ENCODE peak calls at places on chromosome 21, in five cellular contexts. H is ascending aorta, S is pancreas, T is lower leg skin, P is ovary. Z is an unnamed sample.

GRCh38 chr21:9767592-9768375 is 753.6 kb upstream of the TPTE start:
- DNase-seq in H (peak; percentile 63), S (no peak), T (no peak), P (no peak), Z (no peak)

GRCh38 chr21:26405071-26405470 is 168.0 kb downstream of the CYYR1 start:
- DNase-seq in H (no peak), S (no peak), T (no peak), P (no peak), Z (no peak)

GRCh38 chr21:31987696-31988095 is 114.9 kb downstream of the HUNK start:
- DNase-seq in H (no peak), S (no peak), T (peak; percentile 91), P (no peak), Z (no peak)

GRCh38 chr21:31732891-31733520 is 1.1 kb upstream of the SCAF4 start:
- DNase-seq in H (no peak), S (peak; percentile 20), T (no peak), P (peak; percentile 41), Z (no peak)

GRCh38 chr21:45950740-45951515 is 30.6 kb upstream of the COL6A1 start:
- DNase-seq in H (peak; percentile 90), S (peak; percentile 51), T (no peak), P (peak; percentile 84), Z (no peak)

GRCh38 chr21:30408782-30409494 is 13.1 kb downstream of the KRTAP13-1 start:
- DNase-seq in H (no peak), S (peak; percentile 79), T (no peak), P (no peak), Z (no peak)

GRCh38 chr21:25464275-25464674 is 143.0 kb downstream of the MRPL39 start:
- DNase-seq in H (no peak), S (no peak), T (no peak), P (no peak), Z (no peak)

GRCh38 chr21:38804617-38805281 is 980 bp upstream of the ETS2 start:
- DNase-seq in H (peak; percentile 88), S (peak; percentile 75), T (peak; percentile 95), P (peak; percentile 88), Z (no peak)

GRCh38 chr21:32306021-32306780 is 7.5 kb downstream of the MRAP start:
- DNase-seq in H (no peak), S (no peak), T (no peak), P (no peak), Z (no peak)

GRCh38 chr21:32733356-32733755 is 5.5 kb upstream of the SYNJ1 start:
- DNase-seq in H (no peak), S (no peak), T (no peak), P (no peak), Z (no peak)

GRCh38 chr21:19607983-19608668 is 1204.5 kb upstream of the TMPRSS15 start:
- DNase-seq in H (no peak), S (peak; percentile 21), T (no peak), P (no peak), Z (no peak)

GRCh38 chr21:46056450-46056903 is 41.4 kb upstream of the COL6A2 start:
- DNase-seq in H (peak; percentile 96), S (peak; percentile 31), T (peak; percentile 94), P (peak; percentile 97), Z (no peak)

GRCh38 chr21:35207322-35207721 is 158.2 kb upstream of the RUNX1 start:
- DNase-seq in H (no peak), S (no peak), T (no peak), P (peak; percentile 44), Z (no peak)

GRCh38 chr21:40043423-40043822 is 176.2 kb downstream of the PCP4 start:
- DNase-seq in H (no peak), S (no peak), T (no peak), P (no peak), Z (no peak)

GRCh38 chr21:46161180-46161799 is 5.9 kb upstream of the FTCD start:
- DNase-seq in H (peak; percentile 57), S (peak; percentile 7), T (peak; percentile 78), P (no peak), Z (no peak)

GRCh38 chr21:26708223-26708800 is 135.2 kb upstream of the CYYR1 start:
- DNase-seq in H (no peak), S (no peak), T (no peak), P (no peak), Z (no peak)

GRCh38 chr21:39788383-39788782 is 43.4 kb downstream of the IGSF5 start:
- DNase-seq in H (peak; percentile 71), S (peak; percentile 85), T (peak; percentile 87), P (peak; percentile 78), Z (no peak)

GRCh38 chr21:33042812-33043211 is 17.1 kb downstream of the OLIG2 start:
- DNase-seq in H (no peak), S (no peak), T (no peak), P (no peak), Z (no peak)

GRCh38 chr21:38839683-38840286 is 34.1 kb downstream of the ETS2 start:
- DNase-seq in H (no peak), S (no peak), T (no peak), P (no peak), Z (no peak)

GRCh38 chr21:35520302-35520701 is 471.2 kb upstream of the RUNX1 start:
- DNase-seq in H (no peak), S (no peak), T (no peak), P (no peak), Z (no peak)

GRCh38 chr21:37565530-37566223 is 199.1 kb downstream of the DYRK1A start:
- DNase-seq in H (no peak), S (no peak), T (no peak), P (no peak), Z (no peak)

GRCh38 chr21:29166333-29166732 is 35.9 kb downstream of the MAP3K7CL start:
- DNase-seq in H (no peak), S (no peak), T (no peak), P (no peak), Z (no peak)

GRCh38 chr21:29095203-29095602 is 21.8 kb upstream of the CCT8 start:
- DNase-seq in H (no peak), S (no peak), T (no peak), P (no peak), Z (no peak)

GRCh38 chr21:46483300-46484295 is 24.9 kb downstream of the DIP2A start:
- DNase-seq in H (no peak), S (no peak), T (no peak), P (no peak), Z (no peak)

GRCh38 chr21:39430457-39430856 is 15.1 kb downstream of the LCA5L start:
- DNase-seq in H (no peak), S (no peak), T (no peak), P (no peak), Z (no peak)

DNA sequence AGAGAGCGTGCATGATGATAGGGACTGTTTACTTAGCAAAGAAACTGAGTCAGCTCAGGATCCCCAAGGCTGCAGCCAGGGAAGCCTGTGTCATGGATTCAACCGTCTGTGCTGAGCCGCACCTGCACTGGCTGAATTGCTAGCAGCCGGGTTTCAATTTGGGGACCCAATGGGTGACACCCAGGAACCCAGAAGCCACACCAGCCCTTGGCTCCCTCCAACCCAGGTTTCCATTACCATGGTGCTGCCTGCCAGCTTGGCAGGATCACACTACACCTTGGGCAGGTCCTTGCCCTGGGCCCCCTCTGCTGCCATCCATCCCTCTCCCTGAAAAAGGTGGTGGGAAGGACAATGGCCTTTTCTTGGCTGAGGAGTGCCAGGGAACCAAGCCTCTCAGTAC is 64.0 kb upstream of the CLDN14 start:
- DNase-seq in H (no peak), S (no peak), T (peak; percentile 40), P (no peak), Z (no peak)
- TF ChIP-seq CTCF in H (no peak), S (no peak), T (no peak), P (no peak), Z (no peak)

GRCh38 chr21:14763695-14764064 is 217.6 kb upstream of the SAMSN1 start:
- DNase-seq in H (no peak), S (no peak), T (no peak), P (no peak), Z (no peak)
- H3K4me3 ChIP-seq in H (no peak overlapping the region), S (no peak overlapping the region), T (no peak overlapping the region), P (no peak overlapping the region), Z (no peak overlapping the region)

GRCh38 chr21:34112316-34113033 is 39.1 kb downstream of the MRPS6 start:
- DNase-seq in H (no peak), S (no peak), T (no peak), P (no peak), Z (no peak)

GRCh38 chr21:34107606-34108005 is 34.2 kb downstream of the MRPS6 start:
- DNase-seq in H (no peak), S (no peak), T (no peak), P (no peak), Z (no peak)

GRCh38 chr21:34105947-34106541 is 32.7 kb downstream of the MRPS6 start:
- DNase-seq in H (no peak), S (no peak), T (no peak), P (no peak), Z (no peak)

GRCh38 chr21:34110594-34111202 is 37.3 kb downstream of the MRPS6 start:
- DNase-seq in H (no peak), S (no peak), T (no peak), P (no peak), Z (no peak)

DNA sequence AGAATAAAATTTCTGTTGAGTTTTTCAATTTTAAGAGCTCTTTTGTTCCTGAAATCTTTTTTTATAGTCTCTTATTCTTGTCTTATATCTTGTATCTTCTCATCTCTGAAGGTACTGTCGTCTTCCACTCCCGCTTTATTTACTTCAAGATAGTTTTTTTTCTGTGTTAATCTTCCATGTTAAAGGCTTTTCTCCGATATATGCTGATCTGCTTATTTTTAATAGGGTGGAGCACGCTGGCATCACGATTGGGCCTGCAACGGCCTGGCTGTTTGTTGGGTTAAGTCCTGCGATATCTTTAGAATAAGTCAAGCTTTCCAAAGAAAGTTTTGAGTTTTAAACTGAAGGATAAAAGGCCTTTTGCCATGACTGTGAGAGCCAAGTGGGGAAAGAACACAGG is 35.7 kb downstream of the MRPS6 start:
- DNase-seq in H (no peak), S (no peak), T (no peak), P (no peak), Z (no peak)
- TF ChIP-seq CTCF in H (no peak), S (no peak), T (no peak), P (no peak), Z (no peak)

GRCh38 chr21:41680444-41681335 is 86.2 kb downstream of the RIPK4 start:
- DNase-seq in H (no peak), S (peak; percentile 41), T (peak; percentile 83), P (no peak), Z (no peak)
- H3K4me3 ChIP-seq in H (no peak overlapping the region), S (no peak overlapping the region), T (no peak overlapping the region), P (no peak overlapping the region), Z (peak overlapping the region; percentile 23)

GRCh38 chr21:43816611-43817071 is 27.3 kb downstream of the RRP1 start:
- DNase-seq in H (no peak), S (no peak), T (no peak), P (peak; percentile 33), Z (no peak)
- TF ChIP-seq CTCF in H (no peak), S (no peak), T (no peak), P (no peak), Z (no peak)

GRCh38 chr21:42117229-42118048 is 46.3 kb downstream of the UMODL1 start:
- DNase-seq in H (peak; percentile 89), S (peak; percentile 82), T (peak; percentile 95), P (peak; percentile 82), Z (no peak)
- H3K4me3 ChIP-seq in H (peak overlapping the region; percentile 32), S (no peak overlapping the region), T (no peak overlapping the region), P (no peak overlapping the region), Z (no peak overlapping the region)

DNA sequence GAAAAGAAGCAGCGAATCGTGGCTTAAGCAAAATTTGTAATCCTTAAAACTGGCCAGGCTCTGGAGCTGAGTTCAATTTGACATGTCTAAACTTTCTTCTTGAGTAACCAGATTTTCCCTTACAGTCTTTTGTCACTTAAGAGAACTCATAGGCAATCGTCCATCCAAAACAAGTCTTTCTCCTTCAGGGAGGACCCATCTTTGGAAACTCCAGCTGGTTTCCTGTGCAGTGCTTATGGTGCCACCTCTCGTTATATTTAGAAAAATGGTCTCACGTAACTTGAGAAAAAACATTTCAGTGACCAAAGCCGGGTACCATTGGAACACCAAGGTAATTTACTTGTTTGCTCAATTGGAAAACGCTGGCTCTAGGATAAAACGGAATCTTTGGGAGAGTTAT is 1.9 kb upstream of the PTTG1IP start:
- DNase-seq in H (no peak), S (no peak), T (no peak), P (no peak), Z (no peak)
- TF ChIP-seq CTCF in H (peak; percentile 21), S (no peak), T (no peak), P (no peak), Z (peak; percentile 20)